ENCODE peak calls at places on chromosome 9, in ten cellular contexts. I, T, J, U, E, W, F, C, R and B are unnamed samples.

GRCh38 chr9:124411514-124412227 is 3.6 kb downstream of the PSMB7 start:
- DNase-seq in I (peak), T (no peak), J (peak), U (peak), E (no peak), W (no peak), F (peak), C (no peak), R (no peak), B (no peak)

GRCh38 chr9:124629600-124629999 is 122.4 kb upstream of the NR5A1 start:
- DNase-seq in I (no peak), T (no peak), J (peak), U (peak), E (no peak), W (no peak), F (no peak), C (no peak), R (no peak), B (no peak)

GRCh38 chr9:69122086-69122390 is 52.0 kb upstream of the TJP2 start:
- DNase-seq in I (peak), T (peak), J (peak), U (peak), E (peak), W (no peak), F (no peak), C (peak), R (peak), B (no peak)

GRCh38 chr9:91159664-91160121 is 202.0 kb downstream of the AUH start:
- DNase-seq in I (no peak), T (peak), J (no peak), U (no peak), E (no peak), W (no peak), F (no peak), C (peak), R (no peak), B (no peak)

GRCh38 chr9:108103294-108103693 is 613.7 kb upstream of the KLF4 start:
- DNase-seq in I (peak), T (no peak), J (peak), U (no peak), E (no peak), W (no peak), F (no peak), C (no peak), R (no peak), B (no peak)

GRCh38 chr9:129665008-129665771 is at the start of gene PRRX2:
- DNase-seq in I (peak), T (peak), J (no peak), U (no peak), E (peak), W (no peak), F (no peak), C (no peak), R (no peak), B (no peak)

GRCh38 chr9:121627432-121627831 is 24.0 kb upstream of the DAB2IP start:
- DNase-seq in I (no peak), T (no peak), J (no peak), U (no peak), E (no peak), W (no peak), F (no peak), C (no peak), R (no peak), B (no peak)

GRCh38 chr9:86706391-86706790 is 240.9 kb downstream of the GAS1 start:
- DNase-seq in I (peak), T (no peak), J (peak), U (peak), E (no peak), W (no peak), F (no peak), C (no peak), R (no peak), B (no peak)

GRCh38 chr9:80134487-80134886 is 562.7 kb downstream of the TLE4 start:
- DNase-seq in I (no peak), T (no peak), J (no peak), U (no peak), E (no peak), W (no peak), F (no peak), C (no peak), R (no peak), B (no peak)

GRCh38 chr9:82535432-82535998 is 527.4 kb downstream of the RASEF start:
- DNase-seq in I (no peak), T (no peak), J (no peak), U (no peak), E (no peak), W (no peak), F (no peak), C (no peak), R (no peak), B (no peak)

GRCh38 chr9:38032266-38032830 is 36.7 kb downstream of the SHB start:
- DNase-seq in I (no peak), T (no peak), J (no peak), U (no peak), E (no peak), W (no peak), F (no peak), C (peak), R (no peak), B (no peak)

GRCh38 chr9:137441289-137441934 is at the start of gene ENTPD8:
- DNase-seq in I (no peak), T (no peak), J (no peak), U (no peak), E (peak), W (no peak), F (no peak), C (peak), R (no peak), B (no peak)

GRCh38 chr9:115983366-115983765 is 170.2 kb upstream of the PAPPA start:
- DNase-seq in I (no peak), T (no peak), J (no peak), U (no peak), E (no peak), W (no peak), F (no peak), C (no peak), R (no peak), B (no peak)

GRCh38 chr9:2884308-2884707 is 40.4 kb upstream of the PUM3 start:
- DNase-seq in I (no peak), T (no peak), J (no peak), U (no peak), E (no peak), W (no peak), F (no peak), C (no peak), R (no peak), B (no peak)

GRCh38 chr9:135811796-135812195 is 95.5 kb downstream of the CAMSAP1 start:
- DNase-seq in I (no peak), T (no peak), J (no peak), U (no peak), E (no peak), W (no peak), F (no peak), C (no peak), R (no peak), B (no peak)

GRCh38 chr9:3043369-3043768 is 199.5 kb upstream of the PUM3 start:
- DNase-seq in I (peak), T (no peak), J (peak), U (peak), E (no peak), W (no peak), F (peak), C (no peak), R (no peak), B (no peak)

GRCh38 chr9:94289691-94290090 is 30.6 kb downstream of the ZNF169 start:
- DNase-seq in I (no peak), T (no peak), J (peak), U (no peak), E (no peak), W (no peak), F (peak), C (no peak), R (no peak), B (no peak)

GRCh38 chr9:107491081-107492053 is 1.8 kb upstream of the KLF4 start:
- DNase-seq in I (peak), T (peak), J (no peak), U (no peak), E (no peak), W (no peak), F (no peak), C (peak), R (no peak), B (no peak)

GRCh38 chr9:69253057-69253456 is 72.0 kb upstream of the ENTREP1 start:
- DNase-seq in I (no peak), T (no peak), J (no peak), U (no peak), E (no peak), W (no peak), F (peak), C (no peak), R (no peak), B (no peak)

GRCh38 chr9:36836486-36836885 is 197.6 kb downstream of the PAX5 start:
- DNase-seq in I (no peak), T (no peak), J (no peak), U (no peak), E (no peak), W (no peak), F (no peak), C (no peak), R (no peak), B (no peak)

GRCh38 chr9:132163457-132163875 is 1.6 kb downstream of the NTNG2 start:
- DNase-seq in I (peak), T (no peak), J (no peak), U (no peak), E (no peak), W (no peak), F (no peak), C (no peak), R (no peak), B (no peak)

GRCh38 chr9:133533878-133534277 is 626 bp upstream of the ADAMTSL2 start:
- DNase-seq in I (peak), T (no peak), J (peak), U (no peak), E (no peak), W (no peak), F (no peak), C (no peak), R (no peak), B (no peak)
- H3K4me3 ChIP-seq in I (no peak), T (no peak), J (no peak), U (no peak), E (no peak), W (no peak), F (no peak), C (no peak), R (peak), B (no peak)

GRCh38 chr9:93131599-93132286 is 2.3 kb downstream of the NINJ1 start:
- DNase-seq in I (no peak), T (no peak), J (no peak), U (no peak), E (no peak), W (no peak), F (no peak), C (peak), R (no peak), B (no peak)
- H3K4me3 ChIP-seq in I (no peak), T (peak), J (no peak), U (no peak), E (peak), W (no peak), F (no peak), C (no peak), R (no peak), B (no peak)

DNA sequence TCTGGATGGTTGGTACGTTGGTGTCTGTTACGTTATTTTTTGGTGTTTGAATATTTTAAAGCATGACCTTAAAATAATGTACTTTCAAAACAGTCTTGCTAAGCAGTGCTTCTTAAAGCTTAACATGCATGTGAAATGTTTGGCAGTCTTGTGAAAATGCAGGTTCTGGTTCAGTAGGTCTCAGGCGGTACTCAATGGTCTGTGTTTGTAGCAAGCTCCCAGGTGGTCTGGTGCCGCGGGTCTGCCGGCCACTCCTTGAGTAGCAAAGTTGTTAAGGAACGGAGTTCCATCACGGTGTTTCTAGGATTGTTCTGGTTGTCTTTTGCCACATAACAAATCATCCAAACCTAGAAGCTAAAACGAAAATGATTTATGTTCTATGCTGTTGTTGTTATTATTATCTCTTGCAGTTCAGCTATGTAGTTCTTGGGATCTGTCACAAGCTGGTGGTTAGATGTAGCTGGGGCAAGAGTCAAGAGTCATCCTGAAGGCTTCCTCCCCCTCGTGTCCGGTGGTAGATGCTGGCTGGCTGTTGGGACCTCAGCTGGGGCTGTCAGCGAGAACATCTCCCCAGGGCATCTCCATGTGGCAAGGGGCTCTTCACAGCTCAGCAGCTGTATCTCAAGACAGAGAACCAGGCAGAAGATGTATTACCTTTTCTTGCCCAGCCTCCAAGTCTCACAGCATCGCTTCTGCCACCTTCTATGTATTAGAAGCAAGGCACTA is 186.8 kb downstream of the PALM2AKAP2 start:
- DNase-seq in I (no peak), T (no peak), J (no peak), U (no peak), E (no peak), W (no peak), F (no peak), C (no peak), R (no peak), B (no peak)
- H3K4me3 ChIP-seq in I (no peak), T (no peak), J (no peak), U (no peak), E (no peak), W (no peak), F (no peak), C (no peak), R (no peak), B (no peak)

GRCh38 chr9:21402387-21403247 is 6.3 kb upstream of the IFNA8 start:
- DNase-seq in I (no peak), T (no peak), J (no peak), U (no peak), E (peak), W (no peak), F (no peak), C (no peak), R (no peak), B (no peak)
- H3K4me3 ChIP-seq in I (peak), T (peak), J (peak), U (peak), E (peak), W (no peak), F (no peak), C (no peak), R (peak), B (no peak)

GRCh38 chr9:8825600-8826147 is 1026.1 kb upstream of the DMAC1 start:
- DNase-seq in I (no peak), T (no peak), J (no peak), U (no peak), E (no peak), W (no peak), F (no peak), C (no peak), R (no peak), B (no peak)
- H3K4me3 ChIP-seq in I (no peak), T (no peak), J (no peak), U (no peak), E (no peak), W (no peak), F (no peak), C (no peak), R (no peak), B (no peak)

GRCh38 chr9:33750307-33750838 is 45.0 kb upstream of the PRSS3 start:
- DNase-seq in I (no peak), T (no peak), J (no peak), U (peak), E (peak), W (no peak), F (no peak), C (peak), R (no peak), B (no peak)
- H3K4me3 ChIP-seq in I (no peak), T (peak), J (peak), U (peak), E (peak), W (peak), F (no peak), C (no peak), R (no peak), B (no peak)

DNA sequence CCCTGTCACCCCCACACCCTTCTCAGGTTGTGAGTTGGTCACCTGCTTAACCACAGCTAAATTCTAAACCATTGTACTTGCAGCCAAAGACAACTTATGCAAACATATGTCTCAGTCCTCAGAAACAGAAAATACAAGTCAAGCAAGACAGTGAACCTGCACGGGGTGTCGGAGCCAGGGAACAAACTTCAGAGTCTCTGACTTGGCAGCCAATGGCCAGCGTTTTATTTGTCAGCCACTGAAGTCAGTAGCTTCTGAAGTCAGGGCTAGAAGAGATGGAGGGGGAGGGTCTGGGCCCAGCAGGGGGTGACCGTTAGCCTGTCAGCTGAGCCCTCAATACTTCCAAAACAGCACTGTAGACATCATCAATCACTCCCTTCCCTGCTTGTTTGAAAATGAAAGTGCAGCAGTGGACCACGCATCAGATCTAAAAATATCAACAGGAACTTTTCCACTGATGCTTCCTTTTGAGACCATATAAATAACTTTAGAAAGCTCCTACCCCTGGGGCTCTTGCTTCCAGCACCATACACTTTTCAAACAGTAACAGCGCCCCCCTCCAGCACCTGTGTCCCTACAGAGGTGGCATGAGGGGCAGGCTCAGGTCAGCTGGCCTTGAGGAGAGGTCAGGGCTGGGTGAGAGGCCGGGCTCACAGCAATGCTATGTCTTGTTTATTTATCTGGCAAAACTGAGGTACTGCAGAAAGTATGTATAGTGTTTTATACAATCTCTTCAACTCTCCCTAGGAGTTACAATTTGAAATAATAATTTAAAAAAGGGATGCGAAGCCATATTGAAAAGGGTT is 142.5 kb downstream of the ACER2 start:
- DNase-seq in I (peak), T (no peak), J (no peak), U (no peak), E (no peak), W (no peak), F (no peak), C (no peak), R (no peak), B (no peak)
- H3K4me3 ChIP-seq in I (no peak), T (no peak), J (no peak), U (no peak), E (no peak), W (no peak), F (no peak), C (no peak), R (no peak), B (no peak)